ENCODE peak calls at places on chromosomes 1 and 21, in seven cellular contexts. H is mucosa of descending colon; J is uterus; Q is A549; X is right cardiac atrium; U is effector memory CD4-positive, alpha-beta T cell; A is suprapubic skin. O is an unnamed sample.

GRCh38 chr1:23472351-23473036 is 11.5 kb downstream of the ASAP3 start:
- DNase-seq in H (no peak), J (no peak), Q (no peak), X (no peak), U (no peak), A (no peak), O (no peak)

GRCh38 chr1:64513557-64513956 is 43.6 kb downstream of the CACHD1 start:
- DNase-seq in H (no peak), J (no peak), Q (no peak), X (no peak), U (no peak), A (no peak), O (no peak)

GRCh38 chr21:42155045-42155855 is 63.7 kb upstream of the ABCG1 start:
- DNase-seq in H (no peak), J (no peak), Q (no peak), X (no peak), U (no peak), A (peak; percentile 44), O (no peak)

GRCh38 chr1:37609002-37609401 is 13.3 kb upstream of the GNL2 start:
- DNase-seq in H (no peak), J (no peak), Q (no peak), X (no peak), U (no peak), A (no peak), O (no peak)

GRCh38 chr1:84830136-84830535 is 62.9 kb downstream of the LPAR3 start:
- DNase-seq in H (no peak), J (no peak), Q (no peak), X (no peak), U (no peak), A (no peak), O (no peak)

GRCh38 chr1:115275216-115275615 is 62.8 kb downstream of the NGF start:
- DNase-seq in H (no peak), J (no peak), Q (peak; percentile 5), X (no peak), U (no peak), A (no peak), O (no peak)

GRCh38 chr1:235935506-235936224 is 69.0 kb upstream of the LYST start:
- DNase-seq in H (no peak), J (peak; percentile 17), Q (no peak), X (no peak), U (no peak), A (no peak), O (no peak)

GRCh38 chr1:172699111-172699510 is 40.2 kb downstream of the FASLG start:
- DNase-seq in H (no peak), J (no peak), Q (no peak), X (no peak), U (peak; percentile 54), A (no peak), O (peak; percentile 19)

GRCh38 chr21:34074283-34075098 is 1.1 kb downstream of the MRPS6 start:
- DNase-seq in H (peak; percentile 53), J (no peak), Q (no peak), X (no peak), U (no peak), A (no peak), O (no peak)

GRCh38 chr1:4216231-4216630 is 316.2 kb upstream of the C1orf174 start:
- DNase-seq in H (no peak), J (no peak), Q (no peak), X (no peak), U (no peak), A (no peak), O (no peak)

GRCh38 chr1:224762701-224763100 is 146.6 kb downstream of the CNIH3 start:
- DNase-seq in H (no peak), J (no peak), Q (no peak), X (no peak), U (no peak), A (no peak), O (no peak)

GRCh38 chr1:112713466-112714312 is 1.4 kb downstream of the PPM1J start:
- DNase-seq in H (no peak), J (no peak), Q (no peak), X (no peak), U (no peak), A (no peak), O (no peak)

GRCh38 chr1:116847688-116848531 is 61.8 kb upstream of the PTGFRN start:
- DNase-seq in H (no peak), J (peak; percentile 68), Q (no peak), X (peak; percentile 80), U (no peak), A (peak; percentile 73), O (peak; percentile 82)

GRCh38 chr1:9164537-9164910 is 35.6 kb upstream of the GPR157 start:
- DNase-seq in H (no peak), J (no peak), Q (no peak), X (no peak), U (no peak), A (no peak), O (peak; percentile 38)

GRCh38 chr21:31218830-31219608 is 125.0 kb downstream of the TIAM1 start:
- DNase-seq in H (peak; percentile 48), J (peak; percentile 18), Q (no peak), X (peak; percentile 77), U (no peak), A (peak; percentile 89), O (peak; percentile 61)

GRCh38 chr21:33155457-33155856 is 74.3 kb upstream of the IFNAR2 start:
- DNase-seq in H (no peak), J (no peak), Q (no peak), X (no peak), U (no peak), A (no peak), O (no peak)

GRCh38 chr1:235648954-235649721 is 446 bp downstream of the GNG4 start:
- DNase-seq in H (peak; percentile 74), J (peak; percentile 36), Q (peak; percentile 50), X (peak; percentile 51), U (peak; percentile 36), A (no peak), O (peak; percentile 52)

DNA sequence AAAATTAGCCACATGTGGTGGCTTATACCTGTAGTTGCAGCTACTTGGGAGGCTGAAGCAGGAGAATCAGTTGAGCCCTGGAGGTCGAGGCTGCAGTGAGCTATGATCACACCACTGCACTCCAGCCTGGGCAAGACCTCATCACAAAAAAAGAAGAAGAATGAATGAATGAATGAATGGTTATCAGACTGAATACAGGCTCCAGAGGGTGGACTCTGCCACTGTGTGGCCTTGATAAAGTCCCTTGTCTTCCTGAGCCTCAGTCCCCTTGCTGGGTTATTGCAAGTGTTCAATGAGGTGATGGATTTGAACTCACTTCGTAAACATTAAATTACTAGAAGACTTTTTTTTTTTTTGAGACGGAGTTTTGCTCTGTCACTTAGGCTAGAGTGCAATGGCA is 24.7 kb downstream of the SHISAL2A start:
- DNase-seq in H (no peak), J (no peak), Q (no peak), X (no peak), U (no peak), A (no peak), O (no peak)
- H3K4me3 ChIP-seq in H (no peak overlapping the region), J (no peak overlapping the region), Q (no peak overlapping the region), X (no peak overlapping the region), U (no peak overlapping the region), A (no peak overlapping the region), O (no peak overlapping the region)

GRCh38 chr1:3071507-3072177 is 2.6 kb downstream of the PRDM16 start:
- DNase-seq in H (no peak), J (no peak), Q (no peak), X (peak; percentile 14), U (no peak), A (no peak), O (no peak)
- H3K4me3 ChIP-seq in H (no peak overlapping the region), J (no peak overlapping the region), Q (no peak overlapping the region), X (no peak overlapping the region), U (no peak overlapping the region), A (peak overlapping the region; percentile 58), O (no peak overlapping the region)

GRCh38 chr1:246778663-246779062 is 54.5 kb downstream of the SCCPDH start:
- DNase-seq in H (no peak), J (no peak), Q (no peak), X (no peak), U (no peak), A (no peak), O (no peak)

GRCh38 chr1:246781212-246781611 is 57.0 kb downstream of the SCCPDH start:
- DNase-seq in H (no peak), J (no peak), Q (no peak), X (no peak), U (no peak), A (no peak), O (no peak)

GRCh38 chr1:246782120-246782900 is 58.1 kb downstream of the SCCPDH start:
- DNase-seq in H (no peak), J (no peak), Q (no peak), X (peak; percentile 51), U (no peak), A (no peak), O (peak; percentile 91)

GRCh38 chr1:246779561-246780175 is 55.5 kb downstream of the SCCPDH start:
- DNase-seq in H (no peak), J (no peak), Q (no peak), X (no peak), U (no peak), A (no peak), O (no peak)

GRCh38 chr1:246780264-246780663 is 56.1 kb downstream of the SCCPDH start:
- DNase-seq in H (no peak), J (no peak), Q (no peak), X (no peak), U (no peak), A (no peak), O (no peak)
- H3K4me3 ChIP-seq in H (no peak overlapping the region), J (no peak overlapping the region), Q (no peak overlapping the region), X (no peak overlapping the region), U (no peak overlapping the region), A (no peak overlapping the region), O (no peak overlapping the region)

DNA sequence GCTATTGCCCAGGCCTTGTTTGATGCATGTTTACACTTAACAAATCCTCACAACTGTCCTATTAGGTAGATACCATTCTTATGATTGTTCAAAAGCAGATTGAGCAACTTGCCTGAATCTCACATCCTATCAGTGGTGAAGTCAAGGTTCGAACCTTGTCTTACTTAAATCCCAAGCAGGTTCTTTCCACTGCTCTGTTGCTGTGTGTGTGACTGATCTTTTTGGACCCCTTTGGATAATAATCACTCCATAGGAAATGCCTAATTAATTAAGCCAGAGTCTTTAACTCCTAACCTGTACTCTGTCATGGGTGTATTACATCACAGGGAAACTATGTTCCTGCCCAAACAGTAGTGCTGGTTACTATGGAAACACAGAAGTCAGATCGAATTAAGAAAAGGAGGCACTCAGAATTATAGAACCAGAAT is 84.2 kb downstream of the SPATA46 start:
- DNase-seq in H (no peak), J (no peak), Q (no peak), X (no peak), U (no peak), A (no peak), O (no peak)
- H3K4me3 ChIP-seq in H (no peak overlapping the region), J (no peak overlapping the region), Q (no peak overlapping the region), X (no peak overlapping the region), U (no peak overlapping the region), A (no peak overlapping the region), O (no peak overlapping the region)

O was measured in AG10803.